ENCODE peak calls at places on chromosomes 16 and 17, in four cellular contexts. X is GM23338, M is osteoblast, Y is tibial artery. N is an unnamed sample.

GRCh38 chr17:30068465-30068864 is 48.2 kb upstream of the NSRP1 start:
- DNase-seq in X (no peak), M (no peak), Y (no peak), N (no peak)

GRCh38 chr16:87965973-87966667 is 14.9 kb downstream of the BANP start:
- DNase-seq in X (no peak), M (peak; percentile 72), Y (no peak), N (no peak)

GRCh38 chr17:35801583-35802224 is 6.3 kb upstream of the MMP28 start:
- DNase-seq in X (no peak), M (no peak), Y (peak; percentile 73), N (peak; percentile 25)

GRCh38 chr16:23924138-23924537 is 88.4 kb downstream of the PRKCB start:
- DNase-seq in X (no peak), M (no peak), Y (no peak), N (peak; percentile 26)

GRCh38 chr16:86171329-86171728 is 272.4 kb downstream of the IRF8 start:
- DNase-seq in X (no peak), M (no peak), Y (no peak), N (no peak)

GRCh38 chr16:55991843-55992242 is 116.7 kb upstream of the CES5A start:
- DNase-seq in X (no peak), M (no peak), Y (no peak), N (no peak)

GRCh38 chr16:2091722-2092620 is 43.7 kb downstream of the PKD1 start:
- DNase-seq in X (peak; percentile 52), M (no peak), Y (no peak), N (no peak)

GRCh38 chr17:75933836-75934235 is 7.0 kb downstream of the FBF1 start:
- DNase-seq in X (no peak), M (no peak), Y (no peak), N (no peak)

GRCh38 chr17:60971515-60972369 is 294.1 kb downstream of the BCAS3 start:
- DNase-seq in X (peak; percentile 78), M (peak; percentile 72), Y (no peak), N (peak; percentile 62)

GRCh38 chr16:425740-426114 is 278 bp downstream of the RAB11FIP3 start:
- DNase-seq in X (peak; percentile 55), M (no peak), Y (no peak), N (no peak)

GRCh38 chr17:48633266-48633816 is 7.2 kb upstream of the HOXB9 start:
- DNase-seq in X (peak; percentile 46), M (peak; percentile 91), Y (no peak), N (no peak)

GRCh38 chr17:61551255-61551742 is 39.7 kb downstream of the NACA2 start:
- DNase-seq in X (peak; percentile 61), M (peak; percentile 50), Y (no peak), N (no peak)

GRCh38 chr16:52812945-52813556 is 239.6 kb downstream of the CHD9NB start:
- DNase-seq in X (no peak), M (no peak), Y (no peak), N (no peak)

GRCh38 chr16:84294196-84295142 is at the start of gene WFDC1:
- DNase-seq in X (peak; percentile 43), M (no peak), Y (peak; percentile 36), N (no peak)

GRCh38 chr17:4944163-4944553 is 4.1 kb downstream of the RNF167 start:
- DNase-seq in X (peak; percentile 32), M (peak; percentile 1), Y (no peak), N (peak; percentile 75)

GRCh38 chr16:85220125-85220839 is 108.0 kb upstream of the CIBAR2 start:
- DNase-seq in X (no peak), M (peak; percentile 95), Y (no peak), N (no peak)

GRCh38 chr17:63622571-63623390 is 564 bp downstream of the MAP3K3 start:
- DNase-seq in X (peak; percentile 72), M (peak; percentile 96), Y (peak; percentile 70), N (peak; percentile 64)

GRCh38 chr16:55668337-55669281 is 12.8 kb downstream of the SLC6A2 start:
- DNase-seq in X (peak; percentile 59), M (no peak), Y (no peak), N (no peak)

GRCh38 chr16:71630808-71631207 is 4.8 kb downstream of the MARVELD3 start:
- DNase-seq in X (no peak), M (no peak), Y (no peak), N (no peak)

GRCh38 chr16:2085669-2086068 is 37.9 kb downstream of the TSC2 start:
- DNase-seq in X (no peak), M (peak; percentile 98), Y (no peak), N (no peak)

GRCh38 chr16:5412721-5413120 is 315.1 kb upstream of the EEF2KMT start:
- DNase-seq in X (peak; percentile 73), M (no peak), Y (no peak), N (no peak)

GRCh38 chr17:76260220-76260619 is 4.9 kb upstream of the UBALD2 start:
- DNase-seq in X (no peak), M (no peak), Y (no peak), N (no peak)

GRCh38 chr16:87297918-87298631 is 19.1 kb downstream of the C16orf95 start:
- DNase-seq in X (peak; percentile 92), M (peak; percentile 93), Y (no peak), N (peak; percentile 66)

GRCh38 chr17:60390881-60391418 is 983 bp downstream of the USP32 start:
- DNase-seq in X (no peak), M (peak; percentile 66), Y (peak; percentile 28), N (peak; percentile 42)

GRCh38 chr17:78745407-78746088 is 36.5 kb downstream of the CYTH1 start:
- DNase-seq in X (peak; percentile 80), M (peak; percentile 50), Y (no peak), N (peak; percentile 68)

GRCh38 chr17:81246343-81246670 is 7.2 kb downstream of the NDUFAF8 start:
- DNase-seq in X (no peak), M (no peak), Y (no peak), N (no peak)
- TF ChIP-seq CTCF in X (no peak), M (no peak), Y (no peak), N (no peak)

GRCh38 chr17:9766970-9767369 is 24.4 kb downstream of the DHRS7C start:
- DNase-seq in X (no peak), M (no peak), Y (no peak), N (no peak)

GRCh38 chr17:9768381-9768934 is 22.9 kb downstream of the DHRS7C start:
- DNase-seq in X (peak; percentile 62), M (peak; percentile 73), Y (no peak), N (no peak)

GRCh38 chr17:9763643-9764042 is 27.7 kb downstream of the DHRS7C start:
- DNase-seq in X (no peak), M (no peak), Y (no peak), N (no peak)

GRCh38 chr17:9767432-9767991 is 23.9 kb downstream of the DHRS7C start:
- DNase-seq in X (no peak), M (peak; percentile 31), Y (no peak), N (no peak)

GRCh38 chr17:9765302-9765701 is 26.1 kb downstream of the DHRS7C start:
- DNase-seq in X (no peak), M (no peak), Y (no peak), N (no peak)
- TF ChIP-seq CTCF in X (no peak), M (no peak), Y (no peak), N (no peak)

GRCh38 chr17:80204626-80205468 is 15.3 kb downstream of the SGSH start:
- DNase-seq in X (no peak), M (no peak), Y (no peak), N (no peak)

GRCh38 chr17:80202197-80202596 is 17.9 kb downstream of the SGSH start:
- DNase-seq in X (no peak), M (no peak), Y (no peak), N (no peak)

GRCh38 chr17:80201446-80201845 is 18.7 kb downstream of the SGSH start:
- DNase-seq in X (no peak), M (no peak), Y (no peak), N (no peak)

GRCh38 chr17:80208050-80208449 is 12.1 kb downstream of the SGSH start:
- DNase-seq in X (no peak), M (peak; percentile 34), Y (no peak), N (no peak)

DNA sequence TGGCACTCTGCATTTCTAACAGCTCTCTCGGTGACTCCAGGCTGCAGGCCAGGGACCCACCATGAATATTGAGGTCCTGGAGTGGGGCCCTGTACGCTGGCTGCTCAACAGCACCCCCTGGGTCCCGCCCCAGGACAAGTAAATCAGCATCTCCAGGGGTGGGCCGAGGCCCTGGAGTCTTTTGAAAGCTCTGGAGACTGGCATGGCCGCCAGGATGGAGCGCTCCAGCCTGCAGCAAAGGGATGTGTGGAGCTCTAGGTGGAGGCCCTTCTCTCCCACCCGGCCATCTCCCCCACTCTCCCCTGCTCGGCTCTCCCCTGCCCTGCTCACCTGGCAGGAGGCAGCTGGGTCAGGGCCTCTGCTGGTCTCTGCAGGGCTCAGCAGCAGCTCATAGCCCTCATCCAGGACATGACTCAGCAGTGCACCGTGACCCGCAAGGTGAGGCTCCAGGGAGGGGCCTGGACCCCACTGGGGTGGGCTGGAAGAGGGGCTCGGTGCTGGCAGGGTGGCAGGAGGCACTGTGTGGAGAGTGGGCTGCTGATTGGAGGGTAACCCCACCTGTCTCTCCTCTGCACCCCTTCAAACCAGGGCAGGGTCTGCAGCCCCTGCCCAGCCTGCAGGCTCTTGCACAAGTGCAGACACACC is 16.6 kb downstream of the SGSH start:
- DNase-seq in X (no peak), M (no peak), Y (no peak), N (no peak)
- TF ChIP-seq CTCF in X (no peak), M (no peak), Y (no peak), N (no peak)

DNA sequence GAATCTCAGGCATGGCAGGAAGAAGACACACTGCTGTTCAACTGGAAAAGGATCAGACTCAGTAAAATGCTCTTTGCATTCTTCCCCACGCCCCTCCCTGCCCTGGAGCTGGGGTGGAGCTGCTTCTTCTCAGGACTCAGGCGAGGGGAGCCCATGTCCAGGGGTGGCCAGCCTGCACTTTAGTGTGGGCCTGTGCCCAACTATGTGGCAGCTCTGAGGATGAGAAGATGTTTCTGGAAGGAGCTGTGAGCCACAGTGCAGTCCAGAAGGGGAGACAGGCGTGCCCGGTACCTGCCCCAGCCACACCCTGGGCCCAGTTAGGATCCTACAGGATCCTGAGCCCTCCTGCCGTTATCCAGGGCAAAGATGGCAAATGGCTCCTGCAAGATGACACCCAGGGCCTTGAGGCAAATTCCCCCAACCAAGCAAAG is 120.3 kb downstream of the ANKRD11 start:
- DNase-seq in X (no peak), M (peak; percentile 80), Y (no peak), N (no peak)
- TF ChIP-seq CTCF in X (no peak), M (no peak), Y (no peak), N (no peak)

GRCh38 chr16:76668207-76668725 is 391.1 kb downstream of the CNTNAP4 start:
- DNase-seq in X (peak; percentile 66), M (no peak), Y (no peak), N (no peak)
- TF ChIP-seq CTCF in X (peak; percentile 55), M (no peak), Y (no peak), N (no peak)